ENCODE peak calls at places on chromosome 10, in seven cellular contexts. P, Q, B, H, E, R and C are unnamed samples.

GRCh38 chr10:78991187-78991586 is 77.6 kb upstream of the ZMIZ1 start:
- DNase-seq in P (no peak), B (peak; percentile 65), E (peak; percentile 46), H (no peak), Q (no peak), R (no peak), C (no peak)

GRCh38 chr10:14481752-14482151 is 151.0 kb upstream of the FRMD4A start:
- DNase-seq in B (peak; percentile 64), P (no peak), Q (no peak), R (no peak), H (no peak), E (peak; percentile 40), C (no peak)

GRCh38 chr10:120505866-120506265 is 48.8 kb downstream of the PLPP4 start:
- DNase-seq in H (no peak), P (no peak), R (no peak), E (no peak), B (peak; percentile 95), Q (no peak), C (no peak)

GRCh38 chr10:52706347-52707070 is 66.1 kb downstream of the MBL2 start:
- DNase-seq in R (no peak), B (peak; percentile 72), H (no peak), E (no peak), Q (no peak), P (no peak), C (no peak)

GRCh38 chr10:29740981-29741545 is 106.3 kb upstream of the SVIL start:
- DNase-seq in E (no peak), H (no peak), P (no peak), Q (no peak), B (peak; percentile 59), R (no peak), C (no peak)

GRCh38 chr10:110324805-110325280 is 20.1 kb upstream of the SMNDC1 start:
- DNase-seq in E (peak; percentile 58), R (no peak), P (no peak), Q (no peak), H (no peak), B (no peak), C (no peak)

GRCh38 chr10:33273295-33274002 is 61.0 kb downstream of the NRP1 start:
- DNase-seq in R (peak; percentile 92), Q (peak; percentile 94), B (peak; percentile 96), E (peak; percentile 96), P (peak; percentile 91), H (peak; percentile 65), C (no peak)

GRCh38 chr10:89503633-89504345 is 31.6 kb downstream of the SLC16A12 start:
- DNase-seq in Q (no peak), P (no peak), B (peak; percentile 62), R (no peak), E (peak; percentile 19), H (no peak), C (no peak)

DNA sequence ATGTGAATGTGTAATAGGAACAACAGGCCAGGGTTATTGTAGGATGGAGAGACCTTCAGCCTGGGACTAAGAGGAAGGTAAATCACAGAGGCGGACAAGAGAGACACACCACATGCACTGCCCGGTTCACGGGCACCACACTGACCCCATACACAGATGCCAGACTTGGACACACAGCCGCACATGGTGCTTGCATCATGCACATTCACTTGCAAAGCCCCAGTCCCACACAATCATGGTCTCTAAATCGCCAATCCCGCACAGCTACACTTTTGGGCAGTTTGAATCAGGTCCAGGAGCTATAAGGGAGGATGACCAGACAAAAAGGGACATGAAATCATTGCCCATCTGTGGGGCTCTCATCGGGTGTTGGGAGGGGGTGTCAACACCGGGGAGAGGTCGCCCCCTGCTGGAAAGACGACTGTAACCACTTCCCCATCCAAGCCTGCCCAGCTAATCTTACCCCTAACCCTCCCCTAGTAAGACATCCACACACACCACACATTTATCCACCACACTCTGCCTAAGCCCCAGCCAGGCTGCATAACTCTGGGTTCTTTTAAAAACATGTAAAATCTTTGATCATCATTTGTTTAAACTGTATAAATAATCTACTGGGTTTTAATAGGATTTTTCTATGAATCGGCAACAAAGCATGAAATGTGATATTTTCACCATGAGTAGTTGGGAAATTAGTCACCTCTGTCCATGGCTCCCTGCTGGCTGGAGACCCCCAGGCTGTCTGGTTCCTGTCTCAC is 40.5 kb upstream of the SLF2 start:
- DNase-seq in P (peak; percentile 47), R (peak; percentile 40), B (peak; percentile 54), E (peak; percentile 77), H (no peak), Q (no peak), C (no peak)
- TF ChIP-seq CTCF in P (peak; percentile 24), R (peak; percentile 31), B (peak; percentile 62), E (peak; percentile 63), H (no peak), Q (peak; percentile 7), C (peak; percentile 16)

DNA sequence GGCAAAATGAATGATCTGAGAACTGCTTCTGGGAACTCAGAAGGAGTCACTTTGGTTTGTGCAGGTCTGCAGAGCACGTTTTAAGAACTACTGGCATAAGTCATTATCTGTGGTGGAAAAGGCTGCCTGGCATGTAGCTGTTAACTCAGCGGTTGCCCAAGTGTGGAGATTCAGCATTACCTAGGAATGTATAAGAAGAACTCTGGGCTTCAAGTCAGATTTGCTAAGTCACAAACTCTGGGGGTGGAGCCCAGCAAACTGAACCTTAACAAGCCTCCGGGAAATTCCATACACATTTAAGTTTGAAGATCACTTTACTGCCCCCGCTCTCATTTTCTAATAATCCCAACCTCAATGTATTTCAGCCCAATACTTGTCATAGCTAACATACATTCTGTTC is 31.1 kb downstream of the PLXDC2 start:
- DNase-seq in P (no peak), R (no peak), H (no peak), Q (no peak), B (peak; percentile 88), E (peak; percentile 59), C (no peak)
- H3K27ac ChIP-seq in P (no peak overlapping the region), R (no peak overlapping the region), H (no peak overlapping the region), Q (no peak overlapping the region), B (no peak overlapping the region), E (no peak overlapping the region), C (no peak overlapping the region)

GRCh38 chr10:69826789-69827532 is 25.3 kb downstream of the COL13A1 start:
- DNase-seq in H (no peak), Q (no peak), R (no peak), P (no peak), E (no peak), B (no peak), C (no peak)

GRCh38 chr10:69829792-69830191 is 28.1 kb downstream of the COL13A1 start:
- DNase-seq in E (no peak), R (no peak), Q (no peak), B (no peak), P (no peak), H (no peak), C (no peak)

GRCh38 chr10:69825604-69826003 is 23.9 kb downstream of the COL13A1 start:
- DNase-seq in H (no peak), P (no peak), Q (no peak), E (no peak), R (no peak), B (no peak), C (no peak)

GRCh38 chr10:69826094-69826493 is 24.4 kb downstream of the COL13A1 start:
- DNase-seq in Q (no peak), R (no peak), E (no peak), P (no peak), B (no peak), H (no peak), C (no peak)

DNA sequence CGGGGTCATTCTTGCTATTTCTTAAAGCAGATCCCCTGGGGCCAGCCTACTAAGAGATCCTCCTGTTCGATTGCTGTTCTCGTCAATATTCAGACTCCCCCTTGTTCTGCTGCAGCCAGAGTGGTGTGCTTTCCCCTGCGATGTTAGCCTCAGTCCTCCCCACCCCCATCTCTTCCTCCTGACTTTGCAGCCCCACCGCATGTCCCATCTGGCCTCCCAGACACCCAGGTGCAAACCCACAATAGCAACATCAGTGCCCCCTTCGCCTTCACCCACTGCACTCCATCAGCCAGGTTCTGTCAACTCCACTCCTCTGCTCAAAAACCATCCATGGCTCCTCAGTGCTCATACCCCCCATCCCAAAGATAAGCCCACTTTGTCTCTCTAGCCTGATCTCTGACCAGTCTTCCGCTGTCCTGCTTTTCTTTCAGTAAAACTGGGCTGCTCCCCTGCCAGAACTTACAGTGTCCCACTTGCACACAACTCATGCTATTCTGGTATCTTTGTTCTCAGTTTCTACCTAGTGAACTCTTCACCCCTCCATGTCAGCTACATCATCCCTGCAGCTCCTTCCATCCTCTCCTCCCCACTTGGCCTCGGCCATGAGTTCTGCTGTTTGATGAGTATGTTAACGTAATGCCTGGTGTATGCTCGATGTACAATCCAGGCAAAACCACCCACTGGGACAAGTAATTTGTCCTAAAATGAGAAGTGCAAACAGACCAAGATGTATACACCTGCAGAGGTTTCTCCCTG is 26.6 kb downstream of the COL13A1 start:
- DNase-seq in E (no peak), P (no peak), B (no peak), R (no peak), H (no peak), Q (no peak), C (no peak)
- H3K36me3 ChIP-seq in E (no peaks in the 10 kb centered on the region), P (no peaks in the 10 kb centered on the region), B (peaks cover 1% of the 10 kb centered on the region), R (no peaks in the 10 kb centered on the region), H (no peaks in the 10 kb centered on the region), Q (no peaks in the 10 kb centered on the region), C (no peaks in the 10 kb centered on the region)

DNA sequence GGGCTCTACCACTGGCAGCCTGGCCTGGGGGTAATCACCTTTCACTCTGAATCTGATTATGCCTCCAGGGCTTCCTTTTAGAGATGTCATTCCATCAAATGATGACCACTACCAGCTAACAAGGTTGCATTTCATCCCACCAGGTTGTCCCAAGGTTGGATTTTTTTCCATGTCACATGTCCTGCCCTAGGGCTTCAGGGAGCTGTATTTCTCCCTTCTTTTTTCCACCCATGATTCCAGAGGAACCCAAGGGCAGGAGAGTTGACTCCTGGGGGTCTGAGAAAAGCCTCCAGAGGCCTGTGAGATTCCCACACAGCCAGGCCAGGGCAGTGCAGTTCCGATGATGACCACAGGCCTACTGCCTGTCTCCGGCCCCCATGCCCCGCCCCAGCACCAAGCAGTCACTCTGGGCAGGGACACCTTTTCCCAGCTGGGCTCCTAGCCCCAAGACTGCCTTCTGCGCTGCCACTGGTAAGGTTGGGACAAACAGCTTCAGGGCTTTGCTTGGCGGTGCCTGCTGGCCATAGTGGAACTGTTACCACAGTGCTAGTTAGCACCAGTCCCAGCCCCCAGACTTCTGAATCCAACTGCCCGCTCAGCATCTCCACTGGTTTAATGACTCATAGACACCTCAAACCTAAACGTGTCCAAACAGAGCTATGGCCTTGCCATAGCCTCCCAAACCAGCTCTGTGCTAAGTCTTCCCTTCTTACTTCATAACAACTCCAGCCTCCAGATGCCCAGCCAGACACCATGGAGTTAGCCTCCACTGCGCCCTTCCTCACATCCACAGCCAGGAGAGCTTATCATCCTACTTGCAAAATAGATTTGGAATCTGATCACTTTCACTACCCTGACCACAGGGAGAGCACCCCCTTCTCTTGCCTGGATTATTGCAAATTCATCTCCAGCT is 133.7 kb downstream of the ARHGAP22 start:
- DNase-seq in R (peak; percentile 41), H (no peak), B (peak; percentile 63), P (peak; percentile 6), Q (peak; percentile 42), E (peak; percentile 68), C (peak; percentile 56)
- TF ChIP-seq CTCF in R (no peak), H (no peak), B (no peak), P (no peak), Q (no peak), E (no peak), C (no peak)